ENCODE peak calls at places on chromosomes 6 and 20, in five cellular contexts. D, F, H, P and Q are unnamed samples.

GRCh38 chr20:52150440-52151258 is 40.9 kb downstream of the ZFP64 start:
- DNase-seq in F (no peak), P (no peak), D (no peak), H (peak), Q (no peak)

GRCh38 chr6:155273438-155273837 is 9.6 kb downstream of the CLDN20 start:
- DNase-seq in P (no peak), F (no peak), H (no peak), D (no peak), Q (no peak)

GRCh38 chr6:10316327-10316726 is 98.5 kb downstream of the TFAP2A start:
- DNase-seq in P (no peak), D (no peak), H (no peak), F (no peak), Q (no peak)

GRCh38 chr6:168353041-168353440 is 33.5 kb upstream of the DACT2 start:
- DNase-seq in D (no peak), F (no peak), P (no peak), H (no peak), Q (no peak)

GRCh38 chr20:401682-402495 is 6.2 kb upstream of the RBCK1 start:
- DNase-seq in F (no peak), D (no peak), P (no peak), H (no peak), Q (no peak)

GRCh38 chr6:84260186-84260585 is 32.7 kb upstream of the CEP162 start:
- DNase-seq in P (no peak), F (no peak), H (no peak), D (no peak), Q (no peak)

GRCh38 chr20:54794874-54795273 is 319.5 kb downstream of the DOK5 start:
- DNase-seq in D (no peak), H (no peak), F (no peak), P (no peak), Q (no peak)

GRCh38 chr6:145699462-145699861 is 35.9 kb downstream of the EPM2A start:
- DNase-seq in H (no peak), P (no peak), F (no peak), D (no peak), Q (no peak)

GRCh38 chr6:149031545-149032317 is 284.9 kb downstream of the UST start:
- DNase-seq in F (peak), P (no peak), H (no peak), D (no peak), Q (no peak)

GRCh38 chr6:137804647-137805046 is 62.4 kb upstream of the TNFAIP3 start:
- DNase-seq in F (no peak), P (no peak), H (no peak), D (no peak), Q (no peak)

GRCh38 chr6:90256698-90257485 is 39.8 kb downstream of the BACH2 start:
- DNase-seq in P (no peak), D (no peak), H (no peak), F (no peak), Q (no peak)

GRCh38 chr6:74735304-74735703 is 470.5 kb downstream of the COL12A1 start:
- DNase-seq in P (no peak), F (no peak), D (no peak), H (peak), Q (no peak)

GRCh38 chr6:30327232-30327746 is 562 bp downstream of the TRIM39 start:
- DNase-seq in P (no peak), H (no peak), D (no peak), F (no peak), Q (no peak)

GRCh38 chr6:20696676-20697075 is 162.4 kb downstream of the CDKAL1 start:
- DNase-seq in F (no peak), D (no peak), H (no peak), P (no peak), Q (no peak)

GRCh38 chr6:37696220-37696840 is 1.4 kb downstream of the MDGA1 start:
- DNase-seq in P (peak), D (no peak), H (no peak), F (peak), Q (no peak)

GRCh38 chr6:44052419-44053011 is 74.7 kb downstream of the MRPL14 start:
- DNase-seq in H (no peak), F (no peak), P (peak), D (no peak), Q (no peak)

GRCh38 chr6:56540232-56540631 is 102.5 kb downstream of the DST start:
- DNase-seq in P (no peak), F (no peak), D (no peak), H (no peak), Q (no peak)

GRCh38 chr6:157274471-157275226 is 48.7 kb downstream of the TMEM242 start:
- DNase-seq in P (peak), H (peak), F (peak), D (peak), Q (peak)